ENCODE peak calls at places on chromosomes 3 and 15, in six cellular contexts. F is GDM1; L is amniotic epithelial cell; G is natural killer cell treated with Interleukin-12 subunit alpha and Interleukin-12 subunit beta and Interleukin-15 and Interleukin-18, amount 100 ng/mL, for 72 hours; E is kidney epithelial cell; S is tibial artery. K is an unnamed sample.

GRCh38 chr3:187896664-187897063 is 151.4 kb upstream of the BCL6 start:
- DNase-seq in F (no peak), L (no peak), G (no peak), E (no peak), S (no peak), K (no peak)

GRCh38 chr3:194315965-194316361 is 35.2 kb downstream of the CPN2 start:
- DNase-seq in F (no peak), L (peak; percentile 21), G (no peak), E (no peak), S (no peak), K (peak; percentile 78)

GRCh38 chr3:162586591-162586990 is 1090.0 kb downstream of the OTOL1 start:
- DNase-seq in F (no peak), L (peak; percentile 35), G (no peak), E (no peak), S (no peak), K (no peak)

GRCh38 chr15:71357357-71357756 is 242.1 kb downstream of the THSD4 start:
- DNase-seq in F (no peak), L (no peak), G (no peak), E (no peak), S (no peak), K (no peak)

GRCh38 chr15:77623008-77623877 is 9.5 kb downstream of the LINGO1 start:
- DNase-seq in F (no peak), L (no peak), G (no peak), E (no peak), S (no peak), K (no peak)

GRCh38 chr3:131750256-131750655 is 247.5 kb upstream of the MRPL3 start:
- DNase-seq in F (no peak), L (no peak), G (no peak), E (no peak), S (no peak), K (no peak)

GRCh38 chr3:64140651-64141050 is 84.6 kb downstream of the PRICKLE2 start:
- DNase-seq in F (no peak), L (no peak), G (no peak), E (no peak), S (no peak), K (no peak)

GRCh38 chr15:77869021-77869895 is 208.3 kb downstream of the TBC1D2B start:
- DNase-seq in F (no peak), L (peak; percentile 11), G (peak; percentile 55), E (no peak), S (peak; percentile 50), K (no peak)

GRCh38 chr15:56537881-56538280 is 72.9 kb upstream of the MNS1 start:
- DNase-seq in F (no peak), L (no peak), G (peak; percentile 69), E (no peak), S (no peak), K (no peak)

GRCh38 chr15:63718590-63719035 is 115.1 kb downstream of the HERC1 start:
- DNase-seq in F (no peak), L (peak; percentile 80), G (no peak), E (peak; percentile 23), S (no peak), K (no peak)

GRCh38 chr3:193963808-193964516 is 172.0 kb upstream of the HES1 start:
- DNase-seq in F (no peak), L (no peak), G (no peak), E (no peak), S (no peak), K (no peak)

GRCh38 chr3:105786988-105787387 is 81.8 kb downstream of the CBLB start:
- DNase-seq in F (no peak), L (no peak), G (no peak), E (no peak), S (no peak), K (no peak)

GRCh38 chr3:125916376-125916978 is 52.5 kb upstream of the ROPN1B start:
- DNase-seq in F (peak; percentile 98), L (peak; percentile 89), G (peak; percentile 96), E (peak; percentile 70), S (no peak), K (no peak)

GRCh38 chr3:45881031-45882022 is 5.0 kb upstream of the CCR9 start:
- DNase-seq in F (no peak), L (peak; percentile 71), G (no peak), E (no peak), S (no peak), K (no peak)

GRCh38 chr15:67156426-67156825 is 91.0 kb downstream of the SMAD3 start:
- DNase-seq in F (no peak), L (no peak), G (no peak), E (no peak), S (no peak), K (no peak)

GRCh38 chr15:31101262-31102048 is at the start of gene TRPM1:
- DNase-seq in F (no peak), L (no peak), G (no peak), E (no peak), S (no peak), K (peak; percentile 32)

GRCh38 chr3:159219231-159219630 is 417.4 kb downstream of the MFSD1 start:
- DNase-seq in F (no peak), L (no peak), G (no peak), E (no peak), S (no peak), K (no peak)

GRCh38 chr15:39192376-39192775 is 388.5 kb upstream of the THBS1 start:
- DNase-seq in F (no peak), L (no peak), G (no peak), E (no peak), S (no peak), K (no peak)

GRCh38 chr3:141421639-141422319 is 53.5 kb downstream of the ZBTB38 start:
- DNase-seq in F (no peak), L (peak; percentile 86), G (no peak), E (no peak), S (no peak), K (no peak)

GRCh38 chr3:106183762-106184391 is 315.1 kb upstream of the CBLB start:
- DNase-seq in F (no peak), L (peak; percentile 92), G (no peak), E (peak; percentile 29), S (no peak), K (no peak)